ENCODE peak calls at places on chromosome 16, in ten cellular contexts. R is NCI-H1105; B is NCI-H2029; F is NCI-H2171; P is activated naive CD4-positive, alpha-beta T cell; W is M059J; K is endodermal cell; N is anterior cingulate cortex; L is occipital lobe; I is stimulated activated CD4-positive, alpha-beta T cell treated with anti-CD3 and anti-CD28 coated beads, Interleukin-2, amount 100 ng/mL, for 48 hours. T is an unnamed sample.

GRCh38 chr16:73206306-73206705 is 158.4 kb upstream of the ZFHX3 start:
- DNase-seq in R (no peak), B (no peak), F (no peak), P (no peak), W (no peak), K (no peak), N (no peak), L (no peak), I (no peak), T (no peak)

GRCh38 chr16:21277045-21277926 is 804 bp downstream of the CRYM start:
- DNase-seq in R (no peak), B (peak; percentile 30), F (peak; percentile 44), P (no peak), W (no peak), K (no peak), N (no peak), L (no peak), I (no peak), T (no peak)

GRCh38 chr16:89134269-89134668 is 37.3 kb upstream of the CDH15 start:
- DNase-seq in R (no peak), B (no peak), F (no peak), P (no peak), W (no peak), K (no peak), N (no peak), L (no peak), I (no peak), T (no peak)

GRCh38 chr16:75679366-75679765 is 2.6 kb upstream of the CPHXL2 start:
- DNase-seq in R (no peak), B (no peak), F (no peak), P (no peak), W (no peak), K (no peak), N (no peak), L (no peak), I (no peak), T (no peak)

GRCh38 chr16:67406628-67407027 is 9.6 kb downstream of the ZDHHC1 start:
- DNase-seq in R (no peak), B (no peak), F (no peak), P (no peak), W (peak; percentile 60), K (no peak), N (no peak), L (no peak), I (no peak), T (no peak)

GRCh38 chr16:87538160-87538559 is 45.3 kb upstream of the ZCCHC14 start:
- DNase-seq in R (no peak), B (no peak), F (no peak), P (no peak), W (peak; percentile 56), K (no peak), N (no peak), L (no peak), I (no peak), T (no peak)

GRCh38 chr16:80602894-80603293 is 62.1 kb downstream of the DYNLRB2 start:
- DNase-seq in R (no peak), B (no peak), F (no peak), P (no peak), W (peak; percentile 52), K (no peak), N (no peak), L (no peak), I (no peak), T (no peak)

GRCh38 chr16:2043980-2044451 is 3.6 kb downstream of the NTHL1 start:
- DNase-seq in R (no peak), B (peak; percentile 83), F (no peak), P (no peak), W (no peak), K (no peak), N (peak; percentile 29), L (peak; percentile 60), I (no peak), T (no peak)

GRCh38 chr16:66293207-66293735 is 73.2 kb upstream of the CDH5 start:
- DNase-seq in R (no peak), B (no peak), F (no peak), P (no peak), W (no peak), K (peak; percentile 14), N (no peak), L (no peak), I (no peak), T (no peak)

GRCh38 chr16:4414187-4414909 is 2.0 kb downstream of the CORO7 start:
- DNase-seq in R (no peak), B (peak; percentile 23), F (no peak), P (no peak), W (no peak), K (no peak), N (no peak), L (no peak), I (peak; percentile 61), T (peak; percentile 74)

GRCh38 chr16:67243481-67243880 is 3.8 kb downstream of the FHOD1 start:
- DNase-seq in R (no peak), B (no peak), F (no peak), P (no peak), W (peak; percentile 49), K (no peak), N (no peak), L (no peak), I (no peak), T (no peak)

GRCh38 chr16:30027588-30028437 is 3.3 kb downstream of the TLCD3B start:
- DNase-seq in R (no peak), B (no peak), F (peak; percentile 74), P (no peak), W (no peak), K (no peak), N (no peak), L (no peak), I (no peak), T (no peak)

T was measured in GM18507.